ENCODE peak calls at places on chromosome 2, in six cellular contexts. W, P, N, F, U and K are unnamed samples.

GRCh38 chr2:183291436-183291835 is 167.2 kb downstream of the NUP35 start:
- DNase-seq in N (no peak), U (no peak), F (no peak), W (no peak), P (no peak), K (no peak)

GRCh38 chr2:85724731-85725181 is 29.0 kb upstream of the ATOH8 start:
- DNase-seq in U (no peak), P (no peak), W (no peak), N (no peak), F (no peak), K (no peak)

GRCh38 chr2:78766459-78766858 is 259.0 kb upstream of the REG3G start:
- DNase-seq in F (no peak), N (no peak), U (no peak), W (no peak), P (no peak), K (no peak)

GRCh38 chr2:191114403-191114886 is 36.3 kb downstream of the STAT4 start:
- DNase-seq in F (no peak), U (no peak), P (peak; percentile 43), N (no peak), W (no peak), K (no peak)

GRCh38 chr2:196143641-196144236 is 27.6 kb downstream of the STK17B start:
- DNase-seq in U (no peak), N (no peak), W (no peak), P (no peak), F (no peak), K (no peak)

GRCh38 chr2:220269421-220269820 is 642.0 kb downstream of the SLC4A3 start:
- DNase-seq in P (no peak), F (no peak), U (no peak), W (no peak), N (no peak), K (no peak)

GRCh38 chr2:169664978-169665930 is 29.0 kb downstream of the CFAP210 start:
- DNase-seq in F (no peak), N (no peak), W (no peak), U (no peak), P (no peak), K (no peak)

GRCh38 chr2:186569906-186570305 is 19.9 kb upstream of the ITGAV start:
- DNase-seq in N (no peak), P (no peak), W (no peak), U (no peak), F (no peak), K (no peak)

GRCh38 chr2:239607795-239608171 is 207.0 kb upstream of the HDAC4 start:
- DNase-seq in P (no peak), W (no peak), N (no peak), U (no peak), F (no peak), K (no peak)

GRCh38 chr2:127146820-127147502 is 40.0 kb upstream of the BIN1 start:
- DNase-seq in W (no peak), U (no peak), N (no peak), F (no peak), P (no peak), K (no peak)

GRCh38 chr2:109720379-109721116 is 73.6 kb upstream of the RGPD5 start:
- DNase-seq in N (no peak), W (no peak), P (no peak), U (no peak), F (no peak), K (no peak)